ENCODE peak calls at places on chromosomes 1 and 21, in seven cellular contexts. V is transverse colon, J is epithelial cell of esophagus, A is occipital lobe, O is EL, L is activated B cell treated with CpG ODN at 0.5 μM for 24 hours, I is AG04450. B is an unnamed sample.
A peak's percentile ranks its signal among the peaks of the same experiment; 100 is the strongest.

GRCh38 chr21:40660461-40660860 is 186.5 kb downstream of the DSCAM start:
- DNase-seq in V (no peak), J (no peak), A (no peak), O (no peak), L (no peak), I (no peak), B (no peak)

GRCh38 chr1:58794585-58794984 is 10.7 kb upstream of the JUN start:
- DNase-seq in V (no peak), J (peak; percentile 67), A (no peak), O (no peak), L (no peak), I (no peak), B (no peak)

GRCh38 chr21:45996311-45997204 is 15.0 kb downstream of the COL6A1 start:
- DNase-seq in V (no peak), J (no peak), A (no peak), O (no peak), L (no peak), I (no peak), B (no peak)

GRCh38 chr1:197017558-197018146 is 40.3 kb downstream of the CFHR5 start:
- DNase-seq in V (no peak), J (no peak), A (no peak), O (no peak), L (no peak), I (no peak), B (no peak)

GRCh38 chr1:172870901-172871606 is 179.7 kb downstream of the TNFSF18 start:
- DNase-seq in V (no peak), J (peak; percentile 63), A (no peak), O (peak; percentile 61), L (no peak), I (no peak), B (no peak)

GRCh38 chr1:111204211-111204883 is 3.9 kb upstream of the DENND2D start:
- DNase-seq in V (peak; percentile 92), J (peak; percentile 25), A (no peak), O (no peak), L (peak; percentile 70), I (no peak), B (no peak)

GRCh38 chr1:91148641-91149069 is 126.8 kb upstream of the ZNF644 start:
- DNase-seq in V (peak; percentile 27), J (no peak), A (no peak), O (no peak), L (no peak), I (no peak), B (peak; percentile 1)

GRCh38 chr1:53959664-53960250 is 13.6 kb downstream of the LRRC42 start:
- DNase-seq in V (no peak), J (peak; percentile 41), A (no peak), O (peak; percentile 28), L (no peak), I (no peak), B (no peak)

GRCh38 chr1:61049850-61050540 is 32.4 kb upstream of the NFIA start:
- DNase-seq in V (peak; percentile 96), J (peak; percentile 83), A (peak; percentile 88), O (peak; percentile 83), L (peak; percentile 82), I (peak; percentile 46), B (peak; percentile 48)

GRCh38 chr1:29804181-29804899 is 568.0 kb downstream of the PTPRU start:
- DNase-seq in V (no peak), J (no peak), A (no peak), O (no peak), L (no peak), I (no peak), B (no peak)